ENCODE peak calls at places on chromosomes 2 and 18, in nine cellular contexts. One of them, this sample, is unnamed.

GRCh38 chr2:88024509-88024908 is 8.2 kb upstream of the RNU2-63P start:
- DNase-seq in HFFc6: no peak
- DNase-seq in CD8-positive, alpha-beta T cell: no peak
- DNase-seq in K562: no peak
- DNase-seq in fibroblast of mammary gland: no peak
- DNase-seq in lung: no peak
- DNase-seq in astrocyte of the spinal cord: no peak
- DNase-seq in OCI-LY7: no peak
- DNase-seq in foreskin fibroblast: no peak
- DNase-seq in this sample: no peak

GRCh38 chr2:68284896-68285295 is 32.6 kb upstream of the PPP3R1 start:
- DNase-seq in HFFc6: peak; percentile 58
- DNase-seq in CD8-positive, alpha-beta T cell: no peak
- DNase-seq in K562: no peak
- DNase-seq in fibroblast of mammary gland: peak; percentile 92
- DNase-seq in lung: no peak
- DNase-seq in astrocyte of the spinal cord: peak; percentile 9
- DNase-seq in OCI-LY7: no peak
- DNase-seq in foreskin fibroblast: peak; percentile 79
- DNase-seq in this sample: no peak

GRCh38 chr18:3720818-3721545 is 271.0 kb downstream of the TGIF1 start:
- DNase-seq in HFFc6: no peak
- DNase-seq in CD8-positive, alpha-beta T cell: no peak
- DNase-seq in K562: no peak
- DNase-seq in fibroblast of mammary gland: no peak
- DNase-seq in lung: no peak
- DNase-seq in astrocyte of the spinal cord: no peak
- DNase-seq in OCI-LY7: peak; percentile 40
- DNase-seq in foreskin fibroblast: no peak
- DNase-seq in this sample: no peak

GRCh38 chr2:3483227-3483985 is 35.9 kb downstream of the ADI1 start:
- DNase-seq in HFFc6: no peak
- DNase-seq in CD8-positive, alpha-beta T cell: no peak
- DNase-seq in K562: no peak
- DNase-seq in fibroblast of mammary gland: peak; percentile 98
- DNase-seq in lung: peak; percentile 85
- DNase-seq in astrocyte of the spinal cord: peak; percentile 51
- DNase-seq in OCI-LY7: no peak
- DNase-seq in foreskin fibroblast: peak; percentile 81
- DNase-seq in this sample: no peak

GRCh38 chr18:74251297-74252031 is 40.3 kb downstream of the CYB5A start:
- DNase-seq in HFFc6: peak; percentile 73
- DNase-seq in CD8-positive, alpha-beta T cell: no peak
- DNase-seq in K562: no peak
- DNase-seq in fibroblast of mammary gland: peak; percentile 91
- DNase-seq in lung: no peak
- DNase-seq in astrocyte of the spinal cord: peak; percentile 61
- DNase-seq in OCI-LY7: no peak
- DNase-seq in foreskin fibroblast: peak; percentile 70
- DNase-seq in this sample: no peak

GRCh38 chr18:10514082-10514481 is 11.7 kb upstream of the NAPG start:
- DNase-seq in HFFc6: no peak
- DNase-seq in CD8-positive, alpha-beta T cell: no peak
- DNase-seq in K562: no peak
- DNase-seq in fibroblast of mammary gland: no peak
- DNase-seq in lung: no peak
- DNase-seq in astrocyte of the spinal cord: no peak
- DNase-seq in OCI-LY7: no peak
- DNase-seq in foreskin fibroblast: no peak
- DNase-seq in this sample: no peak

GRCh38 chr18:59549797-59550516 is 147.3 kb downstream of the CCBE1 start:
- DNase-seq in HFFc6: no peak
- DNase-seq in CD8-positive, alpha-beta T cell: no peak
- DNase-seq in K562: no peak
- DNase-seq in fibroblast of mammary gland: no peak
- DNase-seq in lung: no peak
- DNase-seq in astrocyte of the spinal cord: no peak
- DNase-seq in OCI-LY7: no peak
- DNase-seq in foreskin fibroblast: no peak
- DNase-seq in this sample: no peak

GRCh38 chr2:107412981-107413380 is 413.7 kb upstream of the RGPD4 start:
- DNase-seq in HFFc6: no peak
- DNase-seq in CD8-positive, alpha-beta T cell: no peak
- DNase-seq in K562: no peak
- DNase-seq in fibroblast of mammary gland: peak; percentile 82
- DNase-seq in lung: no peak
- DNase-seq in astrocyte of the spinal cord: peak; percentile 50
- DNase-seq in OCI-LY7: no peak
- DNase-seq in foreskin fibroblast: no peak
- DNase-seq in this sample: no peak

GRCh38 chr18:76490701-76491171 is 4.3 kb downstream of the ZNF516 start:
- DNase-seq in HFFc6: no peak
- DNase-seq in CD8-positive, alpha-beta T cell: peak; percentile 33
- DNase-seq in K562: no peak
- DNase-seq in fibroblast of mammary gland: peak; percentile 38
- DNase-seq in lung: peak; percentile 59
- DNase-seq in astrocyte of the spinal cord: no peak
- DNase-seq in OCI-LY7: no peak
- DNase-seq in foreskin fibroblast: no peak
- DNase-seq in this sample: no peak

GRCh38 chr2:148814853-148815419 is 60.1 kb upstream of the KIF5C start:
- DNase-seq in HFFc6: no peak
- DNase-seq in CD8-positive, alpha-beta T cell: no peak
- DNase-seq in K562: no peak
- DNase-seq in fibroblast of mammary gland: peak; percentile 63
- DNase-seq in lung: no peak
- DNase-seq in astrocyte of the spinal cord: peak; percentile 20
- DNase-seq in OCI-LY7: no peak
- DNase-seq in foreskin fibroblast: no peak
- DNase-seq in this sample: no peak

GRCh38 chr2:148812306-148812705 is 62.7 kb upstream of the KIF5C start:
- DNase-seq in HFFc6: peak; percentile 29
- DNase-seq in CD8-positive, alpha-beta T cell: no peak
- DNase-seq in K562: no peak
- DNase-seq in fibroblast of mammary gland: peak; percentile 85
- DNase-seq in lung: no peak
- DNase-seq in astrocyte of the spinal cord: peak; percentile 58
- DNase-seq in OCI-LY7: no peak
- DNase-seq in foreskin fibroblast: peak; percentile 55
- DNase-seq in this sample: no peak

GRCh38 chr2:148814143-148814852 is 60.7 kb upstream of the KIF5C start:
- DNase-seq in HFFc6: peak; percentile 25
- DNase-seq in CD8-positive, alpha-beta T cell: no peak
- DNase-seq in K562: no peak
- DNase-seq in fibroblast of mammary gland: peak; percentile 63
- DNase-seq in lung: no peak
- DNase-seq in astrocyte of the spinal cord: peak; percentile 63
- DNase-seq in OCI-LY7: no peak
- DNase-seq in foreskin fibroblast: peak; percentile 15
- DNase-seq in this sample: no peak

GRCh38 chr2:148816176-148816575 is 58.9 kb upstream of the KIF5C start:
- DNase-seq in HFFc6: no peak
- DNase-seq in CD8-positive, alpha-beta T cell: no peak
- DNase-seq in K562: no peak
- DNase-seq in fibroblast of mammary gland: no peak
- DNase-seq in lung: no peak
- DNase-seq in astrocyte of the spinal cord: no peak
- DNase-seq in OCI-LY7: no peak
- DNase-seq in foreskin fibroblast: no peak
- DNase-seq in this sample: no peak

GRCh38 chr2:148813603-148814065 is 61.4 kb upstream of the KIF5C start:
- DNase-seq in HFFc6: no peak
- DNase-seq in CD8-positive, alpha-beta T cell: peak; percentile 21
- DNase-seq in K562: peak; percentile 64
- DNase-seq in fibroblast of mammary gland: no peak
- DNase-seq in lung: no peak
- DNase-seq in astrocyte of the spinal cord: no peak
- DNase-seq in OCI-LY7: peak; percentile 52
- DNase-seq in foreskin fibroblast: no peak
- DNase-seq in this sample: peak; percentile 45
- TF ChIP-seq CTCF in HFFc6: peak; percentile 38
- TF ChIP-seq CTCF in CD8-positive, alpha-beta T cell: no peak
- TF ChIP-seq CTCF in K562: peak; percentile 58
- TF ChIP-seq CTCF in fibroblast of mammary gland: no peak
- TF ChIP-seq CTCF in lung: no peak
- TF ChIP-seq CTCF in astrocyte of the spinal cord: peak; percentile 21
- TF ChIP-seq CTCF in OCI-LY7: peak; percentile 67
- TF ChIP-seq CTCF in foreskin fibroblast: no peak
- TF ChIP-seq CTCF in this sample: peak; percentile 43

DNA sequence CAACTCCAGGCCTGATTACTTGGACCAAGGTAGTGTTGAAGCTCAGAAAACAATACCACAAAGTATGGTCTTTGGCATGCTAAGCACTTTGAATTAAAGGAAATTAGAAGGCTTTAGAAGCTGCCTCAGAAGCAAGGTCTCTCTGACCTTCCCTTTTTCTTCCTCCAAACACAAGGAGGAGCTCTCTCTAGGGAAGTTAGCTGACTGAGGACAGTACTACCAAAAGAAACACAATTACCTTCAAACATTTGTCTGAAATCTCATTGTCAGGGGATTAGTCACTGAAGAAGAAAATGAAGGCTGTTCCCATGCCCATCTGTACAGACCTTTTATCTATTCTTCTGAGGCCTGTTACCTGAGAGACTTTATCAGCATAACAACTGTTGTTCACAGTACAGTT is 279.3 kb downstream of the CDH20 start:
- DNase-seq in HFFc6: no peak
- DNase-seq in CD8-positive, alpha-beta T cell: no peak
- DNase-seq in K562: no peak
- DNase-seq in fibroblast of mammary gland: peak; percentile 8
- DNase-seq in lung: no peak
- DNase-seq in astrocyte of the spinal cord: no peak
- DNase-seq in OCI-LY7: no peak
- DNase-seq in foreskin fibroblast: no peak
- DNase-seq in this sample: no peak
- TF ChIP-seq CTCF in HFFc6: peak; percentile 46
- TF ChIP-seq CTCF in CD8-positive, alpha-beta T cell: no peak
- TF ChIP-seq CTCF in K562: no peak
- TF ChIP-seq CTCF in fibroblast of mammary gland: peak; percentile 2
- TF ChIP-seq CTCF in lung: no peak
- TF ChIP-seq CTCF in astrocyte of the spinal cord: peak; percentile 25
- TF ChIP-seq CTCF in OCI-LY7: peak; percentile 19
- TF ChIP-seq CTCF in foreskin fibroblast: peak; percentile 21
- TF ChIP-seq CTCF in this sample: no peak

GRCh38 chr2:35033748-35034147 is 1321.8 kb upstream of the CRIM1 start:
- DNase-seq in HFFc6: no peak
- DNase-seq in CD8-positive, alpha-beta T cell: no peak
- DNase-seq in K562: no peak
- DNase-seq in fibroblast of mammary gland: no peak
- DNase-seq in lung: no peak
- DNase-seq in astrocyte of the spinal cord: no peak
- DNase-seq in OCI-LY7: no peak
- DNase-seq in foreskin fibroblast: no peak
- DNase-seq in this sample: no peak

GRCh38 chr2:35035883-35036282 is 1319.7 kb upstream of the CRIM1 start:
- DNase-seq in HFFc6: no peak
- DNase-seq in CD8-positive, alpha-beta T cell: no peak
- DNase-seq in K562: no peak
- DNase-seq in fibroblast of mammary gland: no peak
- DNase-seq in lung: no peak
- DNase-seq in astrocyte of the spinal cord: no peak
- DNase-seq in OCI-LY7: no peak
- DNase-seq in foreskin fibroblast: no peak
- DNase-seq in this sample: no peak
- TF ChIP-seq CTCF in HFFc6: no peak
- TF ChIP-seq CTCF in CD8-positive, alpha-beta T cell: no peak
- TF ChIP-seq CTCF in K562: no peak
- TF ChIP-seq CTCF in fibroblast of mammary gland: no peak
- TF ChIP-seq CTCF in lung: no peak
- TF ChIP-seq CTCF in astrocyte of the spinal cord: no peak
- TF ChIP-seq CTCF in OCI-LY7: peak; percentile 61
- TF ChIP-seq CTCF in foreskin fibroblast: no peak
- TF ChIP-seq CTCF in this sample: no peak

GRCh38 chr2:71789556-71790219 is 336.3 kb downstream of the DYSF start:
- DNase-seq in HFFc6: no peak
- DNase-seq in CD8-positive, alpha-beta T cell: no peak
- DNase-seq in K562: no peak
- DNase-seq in fibroblast of mammary gland: peak; percentile 35
- DNase-seq in lung: no peak
- DNase-seq in astrocyte of the spinal cord: no peak
- DNase-seq in OCI-LY7: no peak
- DNase-seq in foreskin fibroblast: peak; percentile 44
- DNase-seq in this sample: no peak
- TF ChIP-seq CTCF in HFFc6: peak; percentile 65
- TF ChIP-seq CTCF in CD8-positive, alpha-beta T cell: no peak
- TF ChIP-seq CTCF in K562: peak; percentile 42
- TF ChIP-seq CTCF in fibroblast of mammary gland: peak; percentile 20
- TF ChIP-seq CTCF in lung: no peak
- TF ChIP-seq CTCF in astrocyte of the spinal cord: no peak
- TF ChIP-seq CTCF in OCI-LY7: no peak
- TF ChIP-seq CTCF in foreskin fibroblast: peak; percentile 35
- TF ChIP-seq CTCF in this sample: no peak

GRCh38 chr2:216664593-216665034 is 30.7 kb downstream of the IGFBP5 start:
- DNase-seq in HFFc6: no peak
- DNase-seq in CD8-positive, alpha-beta T cell: no peak
- DNase-seq in K562: peak; percentile 63
- DNase-seq in fibroblast of mammary gland: peak; percentile 40
- DNase-seq in lung: no peak
- DNase-seq in astrocyte of the spinal cord: no peak
- DNase-seq in OCI-LY7: peak; percentile 6
- DNase-seq in foreskin fibroblast: no peak
- DNase-seq in this sample: no peak
- TF ChIP-seq CTCF in HFFc6: peak; percentile 26
- TF ChIP-seq CTCF in CD8-positive, alpha-beta T cell: no peak
- TF ChIP-seq CTCF in K562: peak; percentile 40
- TF ChIP-seq CTCF in fibroblast of mammary gland: peak; percentile 3
- TF ChIP-seq CTCF in lung: no peak
- TF ChIP-seq CTCF in astrocyte of the spinal cord: peak; percentile 35
- TF ChIP-seq CTCF in OCI-LY7: peak; percentile 35
- TF ChIP-seq CTCF in foreskin fibroblast: peak; percentile 14
- TF ChIP-seq CTCF in this sample: no peak

This sample was measured in B cell.